ENCODE peak calls at places on chromosomes 16 and 17, in four cellular contexts. H is A549, Y is HepG2, Q is K562. U is an unnamed sample.

GRCh38 chr17:30905742-30906100 is 317 bp downstream of the TEFM start:
- DNase-seq in H (no peak), Y (no peak), Q (peak), U (no peak)

GRCh38 chr16:1923299-1924034 is 5.3 kb upstream of the HS3ST6 start:
- DNase-seq in H (peak), Y (peak), Q (peak), U (peak)

GRCh38 chr16:12569061-12569460 is 234.6 kb downstream of the CPPED1 start:
- DNase-seq in H (no peak), Y (no peak), Q (no peak), U (no peak)

GRCh38 chr17:5584971-5585794 is 874 bp upstream of the NLRP1 start:
- DNase-seq in H (no peak), Y (no peak), Q (no peak), U (no peak)

GRCh38 chr17:77779711-77780539 is 178.6 kb upstream of the TNRC6C start:
- DNase-seq in H (no peak), Y (no peak), Q (no peak), U (no peak)

GRCh38 chr17:12613566-12613965 is 52.1 kb upstream of the MYOCD start:
- DNase-seq in H (peak), Y (no peak), Q (no peak), U (no peak)

GRCh38 chr16:50245417-50246298 is 20.7 kb upstream of the ADCY7 start:
- DNase-seq in H (peak), Y (peak), Q (peak), U (no peak)

GRCh38 chr17:45940826-45941225 is 46.5 kb downstream of the MAPT start:
- DNase-seq in H (no peak), Y (no peak), Q (no peak), U (no peak)

GRCh38 chr16:83968891-83969672 is 1.0 kb downstream of the NECAB2 start:
- DNase-seq in H (no peak), Y (no peak), Q (no peak), U (no peak)

DNA sequence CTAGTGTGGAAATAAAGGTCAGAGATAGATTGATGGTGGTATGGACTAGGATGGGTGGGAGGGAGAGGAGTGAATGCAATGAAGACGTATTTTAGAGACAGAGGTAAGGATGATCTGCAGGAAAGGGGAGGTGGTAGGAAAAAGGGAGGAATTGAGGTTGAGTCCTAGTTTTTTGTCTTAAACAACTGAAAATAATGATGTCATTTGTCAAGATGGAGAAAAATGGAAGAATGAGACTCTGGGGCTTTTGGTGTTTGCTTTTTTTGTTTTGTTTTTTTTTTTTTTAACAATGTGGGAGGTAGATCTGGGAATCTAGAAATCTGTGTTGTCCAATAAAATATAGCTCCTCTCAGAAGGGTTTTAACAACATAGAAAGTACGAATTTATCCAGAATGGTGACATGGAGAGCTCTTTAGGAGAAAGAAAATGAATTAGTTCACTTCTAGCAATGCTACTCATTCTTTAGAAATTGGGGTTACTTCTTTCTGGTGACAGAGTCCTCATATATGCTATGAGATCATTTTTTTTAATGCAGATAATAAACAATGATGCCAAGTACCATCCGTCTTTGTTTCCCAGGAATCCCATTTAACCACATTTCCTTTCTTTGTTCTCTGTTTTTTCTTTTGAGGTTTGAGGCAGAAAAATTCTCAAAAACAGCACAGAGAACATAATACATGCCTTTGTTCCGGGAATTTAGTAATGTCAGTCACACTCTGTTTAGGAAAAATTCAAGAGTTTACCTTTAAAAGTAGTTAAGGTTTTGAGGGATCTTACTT is 225.3 kb upstream of the COX10 start:
- DNase-seq in H (no peak), Y (no peak), Q (no peak), U (no peak)
- TF ChIP-seq NR3C1 in H (no peak), Y (no peak), Q (no peak), U (no peak)

DNA sequence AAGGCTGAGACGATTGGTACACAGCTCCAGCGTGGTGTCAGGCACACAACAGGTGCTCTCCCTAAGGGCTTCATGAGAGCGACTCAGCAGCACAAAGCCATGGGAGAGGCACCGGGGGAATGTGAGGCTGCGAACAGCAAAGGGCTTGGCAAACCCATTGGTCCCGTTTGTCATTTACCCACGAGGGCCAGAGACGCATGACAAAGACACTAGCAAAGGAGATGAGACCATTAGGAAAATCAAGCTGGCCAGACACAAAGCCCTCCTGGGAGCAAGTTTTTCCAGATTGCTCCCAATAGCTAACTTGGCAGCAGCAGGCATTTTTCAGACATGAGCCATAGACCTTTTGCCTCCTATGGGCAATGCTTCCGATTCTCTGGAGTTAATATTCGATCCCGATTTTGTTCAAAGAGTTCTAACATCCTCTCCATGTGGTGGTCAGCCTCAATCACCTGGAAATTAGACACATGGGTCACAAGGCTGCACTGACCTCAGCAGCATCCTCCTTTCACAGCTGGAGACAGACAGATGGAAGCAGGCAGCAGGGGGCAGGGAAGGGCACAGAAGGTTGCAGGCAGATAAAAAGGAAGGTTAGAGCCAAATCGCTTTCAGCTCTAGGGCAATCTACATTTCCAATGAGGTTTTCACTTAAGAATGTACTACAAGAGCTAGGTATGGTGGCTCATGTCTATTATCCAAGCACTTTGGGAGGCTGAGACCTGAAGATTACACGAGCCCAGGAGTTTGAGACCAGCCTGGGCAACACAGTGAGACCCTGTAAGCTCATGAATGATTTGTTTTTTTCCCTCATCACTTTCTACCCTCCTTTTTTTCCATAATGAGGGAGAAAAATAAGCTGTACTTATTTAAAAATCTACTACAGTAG is 38.1 kb downstream of the TK2 start:
- DNase-seq in H (peak), Y (no peak), Q (no peak), U (peak)
- TF ChIP-seq NR3C1 in H (no peak), Y (no peak), Q (no peak), U (no peak)

GRCh38 chr16:28101533-28101890 is 38.0 kb upstream of the GSG1L start:
- DNase-seq in H (no peak), Y (no peak), Q (no peak), U (no peak)
- TF ChIP-seq NR3C1 in H (no peak), Y (no peak), Q (no peak), U (no peak)

GRCh38 chr17:671076-671762 is 43.4 kb downstream of the VPS53 start:
- DNase-seq in H (no peak), Y (no peak), Q (no peak), U (no peak)

GRCh38 chr17:676965-677364 is 37.7 kb downstream of the VPS53 start:
- DNase-seq in H (no peak), Y (no peak), Q (no peak), U (no peak)

GRCh38 chr17:676060-676745 is 38.4 kb downstream of the VPS53 start:
- DNase-seq in H (no peak), Y (no peak), Q (no peak), U (no peak)

GRCh38 chr17:670286-670685 is 44.4 kb downstream of the VPS53 start:
- DNase-seq in H (no peak), Y (no peak), Q (no peak), U (no peak)

GRCh38 chr17:673200-673681 is 41.4 kb downstream of the VPS53 start:
- DNase-seq in H (no peak), Y (no peak), Q (no peak), U (peak)
- TF ChIP-seq NR3C1 in H (no peak), Y (no peak), Q (no peak), U (no peak)

DNA sequence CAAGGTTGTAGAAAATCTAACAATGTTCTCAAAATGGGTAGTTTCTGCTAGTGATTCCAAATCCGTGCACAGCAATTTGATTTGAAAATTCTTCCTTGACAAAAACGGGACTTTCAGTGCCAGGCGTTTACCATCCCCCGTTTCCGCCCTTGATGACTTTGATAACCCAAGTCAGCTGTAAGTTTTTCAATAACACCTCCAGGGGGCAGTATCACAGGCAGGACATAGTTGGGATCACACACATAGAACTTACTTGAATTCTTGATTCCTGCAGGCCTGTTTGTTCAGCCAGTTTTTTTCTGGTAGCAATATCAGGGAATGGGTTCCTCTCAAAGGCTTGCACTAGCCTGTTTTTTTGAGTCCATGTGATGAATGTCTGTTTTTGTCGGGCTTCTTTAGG is 5.6 kb downstream of the DUXB start:
- DNase-seq in H (peak), Y (peak), Q (peak), U (no peak)
- TF ChIP-seq NR3C1 in H (no peak), Y (no peak), Q (no peak), U (no peak)

DNA sequence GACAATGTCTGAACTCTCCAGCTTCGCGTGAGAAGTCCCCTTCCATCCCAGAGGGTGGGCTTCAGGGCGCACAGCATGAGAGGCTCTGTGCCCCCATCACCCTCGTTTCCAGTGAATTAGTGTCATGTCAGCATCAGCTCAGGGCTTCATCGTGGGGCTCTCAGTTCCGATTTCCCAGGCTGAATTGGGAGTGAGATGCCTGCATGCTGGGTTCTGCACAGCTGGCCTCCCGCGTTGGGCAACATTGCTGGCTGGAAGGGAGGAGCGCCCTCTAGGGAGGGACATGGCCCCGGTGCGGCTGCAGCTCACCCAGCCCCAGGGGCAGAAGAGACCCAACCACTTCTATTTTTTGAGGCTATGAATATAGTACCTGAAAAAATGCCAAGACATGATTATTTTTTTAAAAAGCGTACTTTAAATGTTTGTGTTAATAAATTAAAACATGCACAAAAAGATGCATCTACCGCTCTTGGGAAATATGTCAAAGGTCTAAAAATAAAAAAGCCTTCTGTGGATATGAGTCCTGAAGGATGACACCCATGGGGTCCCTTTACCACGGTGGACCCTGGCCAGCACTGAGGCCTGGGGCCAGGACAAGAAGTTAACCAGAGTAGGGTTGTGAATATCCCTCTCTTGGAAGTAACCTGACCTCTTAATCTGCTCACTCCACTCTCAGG is 10.5 kb upstream of the ITGAD start:
- DNase-seq in H (peak), Y (peak), Q (peak), U (peak)
- TF ChIP-seq NR3C1 in H (no peak), Y (no peak), Q (no peak), U (no peak)